ENCODE peak calls at places on chromosomes 7 and 10, in five cellular contexts. Y, P, I, Q and R are unnamed samples.

GRCh38 chr10:52483587-52483986 is 169.5 kb downstream of the DKK1 start:
- DNase-seq in Y (no peak), I (no peak), Q (no peak), P (no peak), R (no peak)

GRCh38 chr10:125983161-125983560 is 86.8 kb downstream of the FANK1 start:
- DNase-seq in Y (no peak), P (no peak), Q (no peak), I (no peak), R (no peak)

GRCh38 chr7:77351539-77352004 is 64.6 kb downstream of the GSAP start:
- DNase-seq in I (peak; percentile 77), Q (no peak), Y (no peak), P (peak; percentile 43), R (peak; percentile 85)

GRCh38 chr7:52500796-52501195 is 534.6 kb upstream of the POM121L12 start:
- DNase-seq in Y (peak; percentile 13), I (no peak), P (no peak), Q (no peak), R (no peak)

GRCh38 chr10:103820101-103821062 is 35.0 kb downstream of the SH3PXD2A start:
- DNase-seq in I (no peak), Y (peak; percentile 71), P (no peak), Q (no peak), R (no peak)

GRCh38 chr10:70737250-70737649 is 47.9 kb downstream of the TBATA start:
- DNase-seq in Y (no peak), Q (no peak), P (no peak), I (no peak), R (no peak)

GRCh38 chr10:61774031-61774430 is 111.3 kb downstream of the CABCOCO1 start:
- DNase-seq in P (no peak), I (no peak), Y (no peak), Q (no peak), R (no peak)

GRCh38 chr7:83640731-83641533 is 8.0 kb downstream of the SEMA3E start:
- DNase-seq in Q (no peak), I (no peak), P (no peak), Y (no peak), R (no peak)

GRCh38 chr7:35761882-35762720 is 38.8 kb upstream of the SEPTIN7 start:
- DNase-seq in P (no peak), Y (no peak), Q (no peak), I (no peak), R (no peak)

GRCh38 chr10:95388539-95388938 is 97.7 kb upstream of the PDLIM1 start:
- DNase-seq in Y (no peak), P (no peak), I (no peak), Q (peak; percentile 42), R (no peak)

GRCh38 chr10:17923728-17924127 is 28.0 kb upstream of the SLC39A12 start:
- DNase-seq in I (no peak), Y (no peak), Q (peak; percentile 14), P (no peak), R (no peak)

GRCh38 chr10:70536196-70536920 is 57.8 kb downstream of the PALD1 start:
- DNase-seq in Y (no peak), I (no peak), Q (no peak), P (no peak), R (no peak)

GRCh38 chr7:151774951-151775350 is 102.0 kb downstream of the PRKAG2 start:
- DNase-seq in Q (no peak), I (no peak), P (no peak), Y (no peak), R (no peak)

DNA sequence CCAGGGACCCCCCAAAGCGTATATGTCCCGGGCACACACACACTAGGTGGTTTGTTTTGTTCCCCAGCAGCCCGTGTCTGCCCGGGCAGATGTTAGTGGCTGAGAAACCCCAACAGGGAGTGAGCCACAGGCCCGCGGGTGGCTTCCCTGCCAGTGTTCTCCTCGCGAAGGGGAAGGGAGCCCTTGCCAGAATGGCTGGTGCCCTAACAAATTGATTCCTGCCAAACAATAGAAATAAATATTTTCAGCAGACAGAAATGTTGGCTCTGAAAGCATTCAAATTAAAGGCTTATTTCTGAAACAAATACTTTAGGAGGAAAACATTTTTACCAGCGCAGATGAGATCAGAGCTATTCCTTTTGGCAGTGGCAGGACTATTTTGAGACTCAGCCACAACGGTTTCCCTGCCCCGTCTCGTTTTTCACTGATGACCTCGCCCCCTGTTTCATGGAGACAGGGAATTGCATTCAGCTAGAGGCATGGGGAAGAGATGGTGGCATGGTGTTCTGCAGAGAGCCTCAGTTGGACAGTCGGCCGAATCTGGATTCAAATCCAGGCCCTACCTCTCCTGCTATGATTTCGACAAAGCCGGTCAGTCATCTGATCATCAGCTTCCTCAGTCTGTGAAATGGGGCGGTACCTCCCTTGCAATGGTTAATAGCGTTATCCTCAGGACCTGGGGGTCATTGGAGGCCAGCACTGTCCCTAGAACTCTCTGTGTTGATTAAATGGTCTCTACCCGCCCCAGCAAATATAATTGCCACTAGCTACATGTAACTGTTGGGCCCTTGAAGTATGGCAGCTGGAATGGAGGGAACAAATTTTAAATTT is 84.5 kb downstream of the CUX1 start:
- DNase-seq in Y (no peak), Q (no peak), I (no peak), P (no peak), R (no peak)
- H3K4me3 ChIP-seq in Y (no peak overlapping the region), Q (no peak overlapping the region), I (no peak overlapping the region), P (no peak overlapping the region), R (no peak overlapping the region)

DNA sequence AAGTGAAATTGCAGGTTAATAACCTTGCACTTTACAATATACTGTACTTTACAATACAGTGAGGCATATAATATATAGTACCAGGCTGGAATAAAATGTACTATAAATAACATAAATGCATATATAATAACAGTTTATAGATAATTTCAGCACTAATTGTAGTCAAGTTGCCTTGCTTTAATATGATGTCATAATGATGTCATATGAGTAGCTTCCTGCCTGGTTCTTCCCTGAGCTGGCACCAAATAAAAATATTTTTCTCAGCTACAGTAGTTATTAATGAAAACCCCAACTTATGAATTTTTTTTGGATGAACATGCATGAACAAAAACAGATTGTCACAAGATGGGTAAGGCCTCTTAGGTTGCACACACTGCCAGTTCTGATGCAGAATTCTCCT is 816.7 kb downstream of the XPNPEP1 start:
- DNase-seq in I (no peak), P (no peak), Y (no peak), Q (no peak), R (no peak)
- H3K9me3 ChIP-seq in I (no peaks in the 10 kb centered on the region), P (no peaks in the 10 kb centered on the region), Y (no peaks in the 10 kb centered on the region), Q (no peaks in the 10 kb centered on the region), R (no peaks in the 10 kb centered on the region)

GRCh38 chr7:104980969-104981670 is 32.9 kb upstream of the KMT2E start:
- DNase-seq in I (peak; percentile 71), Q (peak; percentile 58), Y (no peak), P (no peak), R (no peak)
- H3K4me1 ChIP-seq in I (peaks cover 37% of the 10 kb centered on the region), Q (peaks cover 39% of the 10 kb centered on the region), Y (peaks cover 23% of the 10 kb centered on the region), P (peaks cover 24% of the 10 kb centered on the region), R (peaks cover 25% of the 10 kb centered on the region)

DNA sequence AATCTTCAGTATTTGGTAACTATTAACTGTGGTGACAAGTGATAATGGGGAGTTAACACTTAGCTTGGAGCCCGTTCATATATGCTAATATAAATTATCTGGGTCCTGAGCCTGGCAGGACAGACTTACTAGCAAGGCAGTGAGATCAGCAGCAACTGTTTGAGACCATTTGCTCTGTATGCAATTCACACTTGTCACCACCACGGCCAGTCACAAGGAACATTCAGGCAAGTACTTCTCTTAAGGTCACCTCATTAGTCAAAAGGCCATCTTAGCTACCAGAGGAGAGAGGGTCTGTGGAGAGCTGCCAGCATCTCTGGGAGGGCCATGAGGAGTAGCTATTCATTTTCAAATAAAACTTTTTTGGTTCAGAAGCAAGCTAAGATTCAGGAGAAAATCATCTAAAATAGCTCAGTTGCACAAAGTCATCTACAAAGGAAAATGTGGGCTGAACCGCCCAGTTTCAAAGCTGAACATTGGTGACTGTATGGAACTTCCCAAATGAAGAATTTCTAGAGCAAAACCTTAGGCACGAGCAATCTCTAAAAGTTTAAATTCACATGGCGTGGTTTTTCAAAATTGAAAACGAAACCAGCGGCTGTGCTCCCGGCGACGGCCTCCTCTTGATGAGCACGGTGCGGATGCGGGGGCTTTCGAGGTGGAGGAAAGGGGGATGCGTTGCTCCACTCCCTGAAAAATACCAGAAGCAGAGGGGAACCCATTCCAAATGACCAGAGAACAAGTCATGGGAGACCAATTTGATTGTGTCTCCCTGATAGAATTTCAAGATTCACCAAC is 233.5 kb upstream of the MGMT start:
- DNase-seq in P (no peak), Q (no peak), Y (no peak), I (no peak), R (no peak)
- H3K4me3 ChIP-seq in P (no peak overlapping the region), Q (no peak overlapping the region), Y (no peak overlapping the region), I (no peak overlapping the region), R (no peak overlapping the region)